ENCODE peak calls at places on chromosomes 11 and 22, in five cellular contexts. K is H1, V is neuronal stem cell, J is trophoblast cell, F is mesenchymal stem cell. W is an unnamed sample.

GRCh38 chr11:32309541-32310217 is 125.7 kb downstream of the WT1 start:
- DNase-seq in V (no peak), J (no peak), K (no peak), F (no peak), W (no peak)

GRCh38 chr11:109978895-109979294 is 114.3 kb upstream of the ZC3H12C start:
- DNase-seq in K (no peak), V (no peak), F (no peak), J (peak), W (no peak)

GRCh38 chr11:33290319-33290718 is 33.1 kb downstream of the HIPK3 start:
- DNase-seq in F (no peak), J (no peak), V (no peak), K (no peak), W (no peak)

GRCh38 chr11:12110201-12110713 is at the start of gene MICAL2:
- DNase-seq in V (peak), J (peak), F (peak), K (peak), W (peak)

GRCh38 chr11:35380603-35381002 is 38.8 kb downstream of the SLC1A2 start:
- DNase-seq in J (no peak), K (no peak), F (peak), V (no peak), W (no peak)

GRCh38 chr11:37630866-37631265 is 1032.8 kb upstream of the RAG2 start:
- DNase-seq in K (no peak), V (no peak), J (no peak), F (no peak), W (no peak)

GRCh38 chr11:123628936-123629683 is 25.3 kb downstream of the SCN3B start:
- DNase-seq in K (no peak), V (no peak), J (no peak), F (peak), W (no peak)

GRCh38 chr11:94417386-94417987 is 16.3 kb upstream of the GPR83 start:
- DNase-seq in F (peak), K (no peak), V (no peak), J (peak), W (no peak)

GRCh38 chr11:16239130-16240105 is 116.9 kb downstream of the SOX6 start:
- DNase-seq in K (no peak), J (no peak), F (peak), V (peak), W (no peak)

GRCh38 chr11:32433249-32434115 is 1.9 kb downstream of the WT1 start:
- DNase-seq in V (no peak), F (no peak), J (no peak), K (peak), W (no peak)

GRCh38 chr11:86558841-86559240 is 113.6 kb downstream of the ME3 start:
- DNase-seq in F (no peak), K (no peak), J (no peak), V (no peak), W (no peak)

GRCh38 chr22:28299760-28300159 is 379.9 kb downstream of the TTC28 start:
- DNase-seq in F (peak), V (no peak), K (no peak), J (no peak), W (no peak)

GRCh38 chr11:109071712-109072524 is 350.1 kb upstream of the C11orf87 start:
- DNase-seq in V (no peak), J (no peak), K (no peak), F (no peak), W (no peak)

GRCh38 chr11:36702330-36703054 is 104.5 kb upstream of the RAG2 start:
- DNase-seq in J (peak), K (no peak), F (peak), V (peak), W (peak)

GRCh38 chr22:32217465-32217864 is 12.6 kb upstream of the RFPL2 start:
- DNase-seq in V (no peak), J (no peak), K (no peak), F (no peak), W (no peak)

GRCh38 chr22:49369726-49370717 is 457.7 kb downstream of the BRD1 start:
- DNase-seq in J (no peak), F (no peak), V (no peak), K (peak), W (peak)
- H2BK12ac ChIP-seq in J (no peak), F (no peak), V (no peak), K (no peak), W (no peak)

GRCh38 chr22:46078241-46079092 is 71.9 kb upstream of the PPARA start:
- DNase-seq in V (no peak), F (no peak), K (no peak), J (no peak), W (no peak)
- H3K14ac ChIP-seq in V (peak), F (peak), K (no peak), J (no peak), W (peak)

GRCh38 chr11:72263363-72263762 is 19.4 kb upstream of the PHOX2A start:
- DNase-seq in V (no peak), J (no peak), K (no peak), F (no peak), W (no peak)
- H2BK12ac ChIP-seq in V (no peak), J (no peak), K (no peak), F (no peak), W (no peak)

GRCh38 chr11:76783901-76784813 is 1.0 kb downstream of the TSKU start:
- DNase-seq in V (peak), J (peak), F (peak), K (peak), W (peak)
- H3K14ac ChIP-seq in V (peak), J (peak), F (peak), K (no peak), W (peak)

GRCh38 chr22:43974028-43974545 is 18.8 kb downstream of the SAMM50 start:
- DNase-seq in K (no peak), V (no peak), F (no peak), J (no peak), W (no peak)

GRCh38 chr22:43971112-43971511 is 15.9 kb downstream of the SAMM50 start:
- DNase-seq in J (no peak), V (no peak), K (no peak), F (no peak), W (no peak)

GRCh38 chr22:43975041-43975440 is 19.8 kb downstream of the SAMM50 start:
- DNase-seq in F (no peak), V (no peak), J (no peak), K (no peak), W (no peak)

GRCh38 chr22:43970037-43970747 is 14.9 kb downstream of the SAMM50 start:
- DNase-seq in K (no peak), J (no peak), F (no peak), V (no peak), W (no peak)

DNA sequence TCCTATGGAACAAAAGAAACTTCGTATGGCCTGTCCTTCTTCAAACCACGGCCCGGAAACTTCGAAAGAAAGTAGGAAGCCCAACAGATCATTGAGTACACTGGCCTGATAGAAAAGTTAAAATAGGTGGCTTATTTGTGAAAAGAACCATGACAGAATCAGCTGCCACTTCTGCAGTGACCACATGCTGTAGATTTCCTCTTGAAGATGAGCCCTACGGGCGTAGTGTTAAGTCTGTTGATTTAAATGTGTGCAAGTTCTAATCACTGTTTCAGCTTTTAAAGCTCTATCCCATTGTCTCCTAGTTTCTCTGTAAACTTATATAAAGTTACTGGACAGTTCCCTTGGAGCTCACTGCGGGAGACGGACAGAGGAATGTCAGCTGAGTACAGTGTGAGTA is 17.7 kb downstream of the SAMM50 start:
- DNase-seq in F (no peak), V (no peak), J (no peak), K (no peak), W (no peak)
- H2BK12ac ChIP-seq in F (no peak), V (no peak), J (no peak), K (no peak), W (no peak)

W was measured in H9.